ENCODE peak calls at places on chromosomes 3 and 15, in nine cellular contexts. One of them, this sample, is unnamed. For H3K27me3 and H3K4me1, the result is how much of the 10 kb centered on the place peaks cover.

GRCh38 chr3:48088056-48088748 is 72.0 kb upstream of the MAP4 start:
- DNase-seq in heart right ventricle: peak
- DNase-seq in adrenal gland: no peak
- DNase-seq in body of pancreas: peak
- DNase-seq in stomach: peak
- DNase-seq in fibroblast of lung: peak
- DNase-seq in neural progenitor cell: peak
- DNase-seq in left ventricle myocardium inferior: no peak
- DNase-seq in tibial artery: peak
- DNase-seq in this sample: no peak

GRCh38 chr3:138474163-138474562 is 39.7 kb downstream of the ESYT3 start:
- DNase-seq in heart right ventricle: no peak
- DNase-seq in fibroblast of lung: peak
- DNase-seq in neural progenitor cell: no peak
- DNase-seq in adrenal gland: no peak
- DNase-seq in left ventricle myocardium inferior: no peak
- DNase-seq in tibial artery: no peak
- DNase-seq in body of pancreas: no peak
- DNase-seq in stomach: no peak
- DNase-seq in this sample: peak

GRCh38 chr3:30646181-30646876 is 39.9 kb downstream of the TGFBR2 start:
- DNase-seq in neural progenitor cell: no peak
- DNase-seq in left ventricle myocardium inferior: no peak
- DNase-seq in body of pancreas: peak
- DNase-seq in tibial artery: no peak
- DNase-seq in heart right ventricle: no peak
- DNase-seq in stomach: no peak
- DNase-seq in adrenal gland: no peak
- DNase-seq in fibroblast of lung: no peak
- DNase-seq in this sample: no peak

GRCh38 chr15:29063646-29064045 is 177.9 kb downstream of the APBA2 start:
- DNase-seq in neural progenitor cell: no peak
- DNase-seq in tibial artery: no peak
- DNase-seq in fibroblast of lung: no peak
- DNase-seq in stomach: no peak
- DNase-seq in body of pancreas: no peak
- DNase-seq in left ventricle myocardium inferior: no peak
- DNase-seq in heart right ventricle: no peak
- DNase-seq in adrenal gland: no peak
- DNase-seq in this sample: no peak

GRCh38 chr15:43776101-43776717 is 557 bp downstream of the ELL3 start:
- DNase-seq in tibial artery: no peak
- DNase-seq in left ventricle myocardium inferior: no peak
- DNase-seq in body of pancreas: peak
- DNase-seq in fibroblast of lung: no peak
- DNase-seq in heart right ventricle: no peak
- DNase-seq in neural progenitor cell: peak
- DNase-seq in adrenal gland: peak
- DNase-seq in stomach: peak
- DNase-seq in this sample: peak

GRCh38 chr15:48682949-48683651 is 37.6 kb upstream of the FBN1 start:
- DNase-seq in tibial artery: peak
- DNase-seq in stomach: peak
- DNase-seq in neural progenitor cell: no peak
- DNase-seq in heart right ventricle: peak
- DNase-seq in body of pancreas: peak
- DNase-seq in fibroblast of lung: peak
- DNase-seq in left ventricle myocardium inferior: peak
- DNase-seq in adrenal gland: peak
- DNase-seq in this sample: peak

GRCh38 chr3:135766113-135766512 is 199.4 kb upstream of the PPP2R3A start:
- DNase-seq in adrenal gland: no peak
- DNase-seq in fibroblast of lung: no peak
- DNase-seq in stomach: no peak
- DNase-seq in left ventricle myocardium inferior: no peak
- DNase-seq in tibial artery: no peak
- DNase-seq in neural progenitor cell: no peak
- DNase-seq in heart right ventricle: no peak
- DNase-seq in body of pancreas: no peak
- DNase-seq in this sample: no peak

GRCh38 chr15:64653757-64654156 is 121.6 kb downstream of the RBPMS2 start:
- DNase-seq in adrenal gland: no peak
- DNase-seq in neural progenitor cell: no peak
- DNase-seq in body of pancreas: no peak
- DNase-seq in heart right ventricle: no peak
- DNase-seq in tibial artery: no peak
- DNase-seq in fibroblast of lung: peak
- DNase-seq in stomach: no peak
- DNase-seq in left ventricle myocardium inferior: no peak
- DNase-seq in this sample: no peak

GRCh38 chr3:152400912-152401311 is 132.2 kb downstream of the MBNL1 start:
- DNase-seq in fibroblast of lung: peak
- DNase-seq in adrenal gland: no peak
- DNase-seq in body of pancreas: no peak
- DNase-seq in heart right ventricle: no peak
- DNase-seq in tibial artery: no peak
- DNase-seq in left ventricle myocardium inferior: no peak
- DNase-seq in neural progenitor cell: no peak
- DNase-seq in stomach: no peak
- DNase-seq in this sample: no peak

GRCh38 chr3:121545049-121545563 is 682 bp downstream of the POLQ start:
- DNase-seq in fibroblast of lung: peak
- DNase-seq in neural progenitor cell: peak
- DNase-seq in left ventricle myocardium inferior: no peak
- DNase-seq in adrenal gland: no peak
- DNase-seq in heart right ventricle: no peak
- DNase-seq in tibial artery: no peak
- DNase-seq in stomach: no peak
- DNase-seq in body of pancreas: no peak
- DNase-seq in this sample: no peak

GRCh38 chr3:185978516-185978915 is 40.7 kb upstream of the TRA2B start:
- DNase-seq in stomach: no peak
- DNase-seq in body of pancreas: no peak
- DNase-seq in tibial artery: no peak
- DNase-seq in left ventricle myocardium inferior: no peak
- DNase-seq in adrenal gland: no peak
- DNase-seq in neural progenitor cell: no peak
- DNase-seq in heart right ventricle: no peak
- DNase-seq in fibroblast of lung: no peak
- DNase-seq in this sample: no peak

GRCh38 chr3:190496859-190497258 is 17.0 kb upstream of the IL1RAP start:
- DNase-seq in neural progenitor cell: no peak
- DNase-seq in stomach: no peak
- DNase-seq in adrenal gland: no peak
- DNase-seq in tibial artery: no peak
- DNase-seq in fibroblast of lung: no peak
- DNase-seq in left ventricle myocardium inferior: no peak
- DNase-seq in heart right ventricle: no peak
- DNase-seq in body of pancreas: no peak
- DNase-seq in this sample: no peak

GRCh38 chr15:55789066-55789660 is 46.2 kb upstream of the PRTG start:
- DNase-seq in adrenal gland: peak
- DNase-seq in left ventricle myocardium inferior: peak
- DNase-seq in fibroblast of lung: no peak
- DNase-seq in tibial artery: no peak
- DNase-seq in body of pancreas: no peak
- DNase-seq in heart right ventricle: peak
- DNase-seq in stomach: no peak
- DNase-seq in neural progenitor cell: peak
- DNase-seq in this sample: no peak

GRCh38 chr3:157274644-157275137 is 114.7 kb upstream of the CCNL1 start:
- DNase-seq in adrenal gland: no peak
- DNase-seq in heart right ventricle: no peak
- DNase-seq in stomach: no peak
- DNase-seq in neural progenitor cell: no peak
- DNase-seq in tibial artery: no peak
- DNase-seq in fibroblast of lung: no peak
- DNase-seq in body of pancreas: no peak
- DNase-seq in left ventricle myocardium inferior: no peak
- DNase-seq in this sample: no peak

GRCh38 chr3:128487538-128487812 is 5.5 kb downstream of the GATA2 start:
- DNase-seq in tibial artery: no peak
- DNase-seq in left ventricle myocardium inferior: no peak
- DNase-seq in stomach: no peak
- DNase-seq in body of pancreas: no peak
- DNase-seq in heart right ventricle: no peak
- DNase-seq in neural progenitor cell: no peak
- DNase-seq in fibroblast of lung: no peak
- DNase-seq in adrenal gland: no peak
- DNase-seq in this sample: no peak
- H3K27me3 ChIP-seq in tibial artery: under half
- H3K27me3 ChIP-seq in left ventricle myocardium inferior: half or more
- H3K27me3 ChIP-seq in stomach: half or more
- H3K27me3 ChIP-seq in body of pancreas: under half
- H3K27me3 ChIP-seq in heart right ventricle: under half
- H3K27me3 ChIP-seq in neural progenitor cell: half or more
- H3K27me3 ChIP-seq in fibroblast of lung: under half
- H3K27me3 ChIP-seq in adrenal gland: half or more
- H3K27me3 ChIP-seq in this sample: half or more

GRCh38 chr3:45592405-45592804 is 2.1 kb upstream of the LIMD1 start:
- DNase-seq in stomach: no peak
- DNase-seq in neural progenitor cell: no peak
- DNase-seq in tibial artery: no peak
- DNase-seq in heart right ventricle: no peak
- DNase-seq in left ventricle myocardium inferior: no peak
- DNase-seq in body of pancreas: no peak
- DNase-seq in adrenal gland: no peak
- DNase-seq in fibroblast of lung: no peak
- DNase-seq in this sample: no peak
- H3K4me1 ChIP-seq in stomach: under half
- H3K4me1 ChIP-seq in neural progenitor cell: under half
- H3K4me1 ChIP-seq in tibial artery: under half
- H3K4me1 ChIP-seq in heart right ventricle: under half
- H3K4me1 ChIP-seq in left ventricle myocardium inferior: under half
- H3K4me1 ChIP-seq in body of pancreas: under half
- H3K4me1 ChIP-seq in adrenal gland: under half
- H3K4me1 ChIP-seq in fibroblast of lung: under half
- H3K4me1 ChIP-seq in this sample: under half

GRCh38 chr3:127674793-127675189 is 2.0 kb downstream of the ABTB1 start:
- DNase-seq in body of pancreas: no peak
- DNase-seq in tibial artery: peak
- DNase-seq in adrenal gland: peak
- DNase-seq in left ventricle myocardium inferior: peak
- DNase-seq in fibroblast of lung: no peak
- DNase-seq in stomach: peak
- DNase-seq in heart right ventricle: no peak
- DNase-seq in neural progenitor cell: no peak
- DNase-seq in this sample: no peak

GRCh38 chr3:127675651-127676391 is 3.1 kb downstream of the ABTB1 start:
- DNase-seq in stomach: peak
- DNase-seq in heart right ventricle: no peak
- DNase-seq in left ventricle myocardium inferior: peak
- DNase-seq in body of pancreas: no peak
- DNase-seq in fibroblast of lung: no peak
- DNase-seq in adrenal gland: peak
- DNase-seq in neural progenitor cell: no peak
- DNase-seq in tibial artery: peak
- DNase-seq in this sample: no peak

GRCh38 chr3:127677541-127678314 is 5.0 kb downstream of the ABTB1 start:
- DNase-seq in fibroblast of lung: no peak
- DNase-seq in adrenal gland: peak
- DNase-seq in tibial artery: peak
- DNase-seq in body of pancreas: peak
- DNase-seq in left ventricle myocardium inferior: peak
- DNase-seq in heart right ventricle: no peak
- DNase-seq in neural progenitor cell: no peak
- DNase-seq in stomach: peak
- DNase-seq in this sample: no peak

GRCh38 chr3:127676921-127677351 is 4.2 kb downstream of the ABTB1 start:
- DNase-seq in left ventricle myocardium inferior: peak
- DNase-seq in heart right ventricle: no peak
- DNase-seq in neural progenitor cell: no peak
- DNase-seq in adrenal gland: peak
- DNase-seq in tibial artery: peak
- DNase-seq in fibroblast of lung: no peak
- DNase-seq in stomach: peak
- DNase-seq in body of pancreas: peak
- DNase-seq in this sample: no peak

DNA sequence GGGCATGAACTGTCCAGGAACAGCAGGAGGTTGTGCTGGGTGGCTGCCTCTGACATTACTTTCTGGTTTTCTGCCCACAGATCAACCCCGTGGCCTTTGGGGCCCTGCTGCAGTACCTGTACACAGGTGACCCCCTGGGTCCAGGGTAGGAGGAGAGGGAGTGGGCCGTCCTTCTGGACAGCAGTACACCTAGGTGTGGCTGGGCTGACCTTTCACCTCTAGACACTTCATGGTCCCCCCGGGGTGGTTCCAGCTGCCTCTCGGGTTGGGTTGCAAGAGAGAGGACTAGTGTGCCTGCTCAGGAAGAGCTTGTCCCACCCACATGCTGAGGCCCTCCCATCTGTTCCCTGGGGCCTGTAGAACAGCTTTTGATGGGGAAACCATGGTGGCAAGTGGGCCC is 3.7 kb downstream of the ABTB1 start:
- DNase-seq in adrenal gland: peak
- DNase-seq in heart right ventricle: no peak
- DNase-seq in stomach: peak
- DNase-seq in neural progenitor cell: no peak
- DNase-seq in tibial artery: peak
- DNase-seq in body of pancreas: no peak
- DNase-seq in left ventricle myocardium inferior: no peak
- DNase-seq in fibroblast of lung: no peak
- DNase-seq in this sample: no peak
- TF ChIP-seq CTCF in adrenal gland: no peak
- TF ChIP-seq CTCF in heart right ventricle: no peak
- TF ChIP-seq CTCF in stomach: no peak
- TF ChIP-seq CTCF in neural progenitor cell: no peak
- TF ChIP-seq CTCF in tibial artery: no peak
- TF ChIP-seq CTCF in body of pancreas: no peak
- TF ChIP-seq CTCF in left ventricle myocardium inferior: no peak
- TF ChIP-seq CTCF in fibroblast of lung: no peak
- TF ChIP-seq CTCF in this sample: no peak

DNA sequence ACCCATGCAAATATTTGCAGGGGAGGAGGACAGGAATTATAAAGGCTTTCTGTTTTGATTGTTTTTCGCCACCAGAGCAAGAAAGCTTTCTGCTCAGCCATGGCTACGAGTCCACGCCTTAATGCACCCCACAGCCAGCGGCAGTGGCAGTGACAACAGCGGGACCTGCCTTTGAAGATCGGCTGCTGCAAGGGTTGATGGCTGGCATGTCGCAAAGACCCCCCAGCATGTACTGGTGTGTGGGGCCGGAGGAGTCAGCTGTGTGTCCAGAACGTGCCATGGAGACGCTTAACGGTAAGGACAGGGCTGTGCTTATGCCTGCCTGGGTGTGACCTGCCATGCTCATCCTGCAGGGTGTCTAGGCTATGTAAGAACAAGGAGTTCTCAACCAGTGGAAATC is 5.3 kb downstream of the LRRK1 start:
- DNase-seq in tibial artery: no peak
- DNase-seq in neural progenitor cell: no peak
- DNase-seq in heart right ventricle: no peak
- DNase-seq in adrenal gland: no peak
- DNase-seq in left ventricle myocardium inferior: no peak
- DNase-seq in stomach: no peak
- DNase-seq in body of pancreas: no peak
- DNase-seq in fibroblast of lung: no peak
- DNase-seq in this sample: no peak
- H3K27me3 ChIP-seq in tibial artery: under half
- H3K27me3 ChIP-seq in neural progenitor cell: half or more
- H3K27me3 ChIP-seq in heart right ventricle: under half
- H3K27me3 ChIP-seq in adrenal gland: under half
- H3K27me3 ChIP-seq in left ventricle myocardium inferior: under half
- H3K27me3 ChIP-seq in stomach: under half
- H3K27me3 ChIP-seq in body of pancreas: under half
- H3K27me3 ChIP-seq in fibroblast of lung: under half
- H3K27me3 ChIP-seq in this sample: under half

This sample was measured in lower lobe of right lung.